ENCODE peak calls at places on chromosomes 2 and 18, in eight cellular contexts. W, G, B, E, C, Z, V and N are unnamed samples.

GRCh38 chr2:3659447-3660432 is 1.7 kb downstream of the ALLC start:
- DNase-seq in W (no peak), G (no peak), B (no peak), E (no peak), C (no peak), Z (no peak), V (no peak), N (peak; percentile 30)

GRCh38 chr2:20590704-20591515 is 60.0 kb downstream of the HS1BP3 start:
- DNase-seq in W (no peak), G (no peak), B (no peak), E (no peak), C (no peak), Z (no peak), V (no peak), N (no peak)

GRCh38 chr2:27804146-27804545 is 32.6 kb downstream of the MRPL33 start:
- DNase-seq in W (no peak), G (no peak), B (peak; percentile 65), E (no peak), C (no peak), Z (no peak), V (no peak), N (no peak)

GRCh38 chr18:12947355-12948054 is at the start of gene SEH1L:
- DNase-seq in W (peak; percentile 99), G (peak; percentile 99), B (peak; percentile 97), E (peak; percentile 98), C (peak; percentile 99), Z (peak; percentile 100), V (peak; percentile 93), N (peak; percentile 86)

GRCh38 chr2:189142893-189143759 is 36.4 kb downstream of the COL5A2 start:
- DNase-seq in W (peak; percentile 13), G (no peak), B (peak; percentile 68), E (no peak), C (peak; percentile 85), Z (peak; percentile 48), V (peak; percentile 19), N (peak; percentile 3)

GRCh38 chr2:229273384-229274338 is 2.6 kb upstream of the PID1 start:
- DNase-seq in W (no peak), G (peak; percentile 63), B (peak; percentile 88), E (no peak), C (peak; percentile 92), Z (peak; percentile 92), V (peak; percentile 80), N (peak; percentile 98)

GRCh38 chr18:25737710-25738251 is 352.6 kb downstream of the SS18 start:
- DNase-seq in W (no peak), G (no peak), B (peak; percentile 95), E (no peak), C (no peak), Z (no peak), V (no peak), N (no peak)

GRCh38 chr18:56451188-56451587 is 187.2 kb downstream of the TXNL1 start:
- DNase-seq in W (no peak), G (no peak), B (no peak), E (no peak), C (no peak), Z (no peak), V (no peak), N (no peak)

GRCh38 chr2:85768713-85769112 is 14.9 kb downstream of the ATOH8 start:
- DNase-seq in W (no peak), G (no peak), B (peak; percentile 73), E (no peak), C (peak; percentile 63), Z (peak; percentile 57), V (peak; percentile 82), N (no peak)

GRCh38 chr18:22168360-22168921 is 948 bp upstream of the GATA6 start:
- DNase-seq in W (no peak), G (no peak), B (no peak), E (no peak), C (peak; percentile 70), Z (peak; percentile 67), V (peak; percentile 60), N (no peak)

GRCh38 chr2:126671049-126671448 is 15.1 kb downstream of the GYPC start:
- DNase-seq in W (no peak), G (no peak), B (no peak), E (no peak), C (no peak), Z (no peak), V (no peak), N (no peak)

GRCh38 chr18:62566818-62567217 is 44.0 kb downstream of the ZCCHC2 start:
- DNase-seq in W (no peak), G (no peak), B (no peak), E (no peak), C (no peak), Z (no peak), V (no peak), N (no peak)

GRCh38 chr2:219644801-219645480 is 17.5 kb downstream of the SLC4A3 start:
- DNase-seq in W (no peak), G (no peak), B (no peak), E (no peak), C (no peak), Z (no peak), V (peak; percentile 19), N (no peak)

GRCh38 chr18:45657357-45658335 is 42.4 kb downstream of the SLC14A2 start:
- DNase-seq in W (no peak), G (no peak), B (peak; percentile 77), E (no peak), C (no peak), Z (no peak), V (no peak), N (no peak)

GRCh38 chr18:27062802-27063201 is 122.3 kb downstream of the CHST9 start:
- DNase-seq in W (no peak), G (no peak), B (no peak), E (no peak), C (no peak), Z (no peak), V (no peak), N (no peak)

GRCh38 chr2:20190170-20190569 is 34.8 kb downstream of the SDC1 start:
- DNase-seq in W (no peak), G (no peak), B (no peak), E (no peak), C (no peak), Z (no peak), V (no peak), N (no peak)

GRCh38 chr2:85913854-85914524 is 25.2 kb upstream of the ST3GAL5 start:
- DNase-seq in W (no peak), G (no peak), B (peak; percentile 96), E (no peak), C (no peak), Z (no peak), V (no peak), N (no peak)

GRCh38 chr2:6896930-6897759 is 19.6 kb downstream of the RSAD2 start:
- DNase-seq in W (no peak), G (no peak), B (peak; percentile 62), E (no peak), C (peak; percentile 45), Z (no peak), V (peak; percentile 27), N (peak; percentile 32)

GRCh38 chr2:217943379-217944321 is 59.1 kb downstream of the TNS1 start:
- DNase-seq in W (no peak), G (peak; percentile 53), B (peak; percentile 46), E (no peak), C (peak; percentile 88), Z (peak; percentile 65), V (no peak), N (peak; percentile 81)

GRCh38 chr18:31551883-31552282 is 39.8 kb upstream of the TTR start:
- DNase-seq in W (no peak), G (no peak), B (no peak), E (no peak), C (no peak), Z (no peak), V (no peak), N (no peak)

GRCh38 chr18:8744656-8745055 is 39.3 kb downstream of the MTCL1 start:
- DNase-seq in W (no peak), G (no peak), B (no peak), E (no peak), C (no peak), Z (no peak), V (no peak), N (no peak)

GRCh38 chr18:73942081-73942625 is 205.5 kb downstream of the FBXO15 start:
- DNase-seq in W (no peak), G (no peak), B (no peak), E (no peak), C (no peak), Z (no peak), V (peak; percentile 13), N (peak; percentile 99)

GRCh38 chr2:1972428-1972827 is 228.1 kb upstream of the PXDN start:
- DNase-seq in W (no peak), G (peak; percentile 31), B (peak; percentile 15), E (no peak), C (no peak), Z (no peak), V (peak; percentile 92), N (peak; percentile 93)

GRCh38 chr2:205934443-205934842 is 151.5 kb downstream of the INO80D start:
- DNase-seq in W (no peak), G (no peak), B (peak; percentile 12), E (no peak), C (peak; percentile 47), Z (no peak), V (no peak), N (no peak)

GRCh38 chr2:6184532-6185302 is 492.5 kb downstream of the SOX11 start:
- DNase-seq in W (no peak), G (no peak), B (peak; percentile 23), E (no peak), C (no peak), Z (no peak), V (no peak), N (peak; percentile 47)

GRCh38 chr2:42840141-42840540 is 47.8 kb upstream of the HAAO start:
- DNase-seq in W (no peak), G (no peak), B (peak; percentile 59), E (no peak), C (no peak), Z (no peak), V (no peak), N (no peak)

GRCh38 chr2:38039511-38039910 is 36.4 kb downstream of the CYP1B1 start:
- DNase-seq in W (no peak), G (no peak), B (no peak), E (no peak), C (no peak), Z (no peak), V (no peak), N (no peak)

GRCh38 chr2:197378494-197378972 is 56.3 kb downstream of the SF3B1 start:
- DNase-seq in W (peak; percentile 44), G (peak; percentile 29), B (peak; percentile 43), E (peak; percentile 28), C (peak; percentile 83), Z (peak; percentile 53), V (peak; percentile 65), N (peak; percentile 83)

GRCh38 chr2:23505218-23505983 is 120.4 kb downstream of the KLHL29 start:
- DNase-seq in W (no peak), G (no peak), B (no peak), E (no peak), C (no peak), Z (no peak), V (no peak), N (no peak)

GRCh38 chr2:5230443-5230842 is 461.7 kb upstream of the SOX11 start:
- DNase-seq in W (no peak), G (no peak), B (no peak), E (no peak), C (no peak), Z (no peak), V (no peak), N (no peak)

GRCh38 chr18:9914334-9914583 is 443 bp downstream of the VAPA start:
- DNase-seq in W (no peak), G (no peak), B (no peak), E (no peak), C (peak; percentile 52), Z (no peak), V (peak; percentile 14), N (no peak)

GRCh38 chr2:15593327-15593705 is 1.6 kb downstream of the DDX1 start:
- DNase-seq in W (no peak), G (no peak), B (no peak), E (no peak), C (no peak), Z (no peak), V (no peak), N (no peak)